ENCODE peak calls at places on chromosomes 3 and 15, in four cellular contexts. Q, K, T and Z are unnamed samples. For H3K9me3, the result is how much of the 10 kb centered on the place peaks cover.

GRCh38 chr3:161267646-161268045 is 46.5 kb downstream of the NMD3 start:
- DNase-seq in K (no peak), T (no peak), Q (no peak), Z (no peak)

GRCh38 chr15:90818251-90819210 is 49.9 kb upstream of the FURIN start:
- DNase-seq in Q (no peak), T (peak), K (no peak), Z (no peak)

GRCh38 chr3:43161684-43162512 is 56.0 kb upstream of the POMGNT2 start:
- DNase-seq in Q (peak), T (no peak), K (no peak), Z (no peak)

GRCh38 chr15:90557651-90558084 is 27.9 kb downstream of the CRTC3 start:
- DNase-seq in T (peak), K (no peak), Q (no peak), Z (no peak)

GRCh38 chr15:73965094-73965729 is 26.9 kb downstream of the STOML1 start:
- DNase-seq in Q (no peak), K (no peak), T (no peak), Z (no peak)

GRCh38 chr15:101567089-101567488 is 77.6 kb upstream of the PCSK6 start:
- DNase-seq in Q (no peak), T (no peak), K (no peak), Z (no peak)

GRCh38 chr15:33194237-33194636 is 277 bp downstream of the FMN1 start:
- DNase-seq in Q (no peak), K (no peak), T (no peak), Z (no peak)

GRCh38 chr15:62338497-62338896 is 173.4 kb upstream of the C2CD4B start:
- DNase-seq in K (no peak), Q (no peak), T (no peak), Z (no peak)

GRCh38 chr3:196995646-196996355 is 27.2 kb upstream of the PIGZ start:
- DNase-seq in Q (no peak), K (no peak), T (no peak), Z (no peak)

GRCh38 chr15:35725353-35725752 is 179.4 kb upstream of the DPH6 start:
- DNase-seq in T (no peak), Q (no peak), K (no peak), Z (no peak)

GRCh38 chr15:66947471-66947870 is 117.9 kb upstream of the SMAD3 start:
- DNase-seq in T (no peak), K (peak), Q (no peak), Z (no peak)

GRCh38 chr3:94225176-94225742 is 162.4 kb downstream of the NSUN3 start:
- DNase-seq in K (no peak), T (no peak), Q (no peak), Z (no peak)

GRCh38 chr15:77839431-77839830 is 206.7 kb upstream of the LINGO1 start:
- DNase-seq in Q (no peak), K (no peak), T (no peak), Z (no peak)

GRCh38 chr3:9198805-9199386 is 50.5 kb downstream of the SRGAP3 start:
- DNase-seq in T (no peak), Q (no peak), K (no peak), Z (no peak)

GRCh38 chr15:72179950-72180581 is 17.5 kb downstream of the GRAMD2A start:
- DNase-seq in Q (no peak), K (no peak), T (no peak), Z (no peak)

GRCh38 chr3:113496924-113497323 is 18.0 kb downstream of the SPICE1 start:
- DNase-seq in K (no peak), T (no peak), Q (no peak), Z (no peak)

GRCh38 chr15:39578851-39579486 is 1.9 kb upstream of the THBS1 start:
- DNase-seq in K (no peak), T (no peak), Q (no peak), Z (no peak)

GRCh38 chr3:26058774-26059455 is 269.0 kb downstream of the OXSM start:
- DNase-seq in K (no peak), Q (no peak), T (no peak), Z (no peak)

GRCh38 chr3:142857056-142857455 is 31.8 kb downstream of the PCOLCE2 start:
- DNase-seq in Q (no peak), K (no peak), T (peak), Z (no peak)

GRCh38 chr3:174784206-174784934 is 74.8 kb upstream of the NAALADL2 start:
- DNase-seq in T (no peak), K (no peak), Q (no peak), Z (no peak)

GRCh38 chr3:45719761-45720487 is 30.7 kb downstream of the SACM1L start:
- DNase-seq in Q (no peak), T (no peak), K (no peak), Z (no peak)

DNA sequence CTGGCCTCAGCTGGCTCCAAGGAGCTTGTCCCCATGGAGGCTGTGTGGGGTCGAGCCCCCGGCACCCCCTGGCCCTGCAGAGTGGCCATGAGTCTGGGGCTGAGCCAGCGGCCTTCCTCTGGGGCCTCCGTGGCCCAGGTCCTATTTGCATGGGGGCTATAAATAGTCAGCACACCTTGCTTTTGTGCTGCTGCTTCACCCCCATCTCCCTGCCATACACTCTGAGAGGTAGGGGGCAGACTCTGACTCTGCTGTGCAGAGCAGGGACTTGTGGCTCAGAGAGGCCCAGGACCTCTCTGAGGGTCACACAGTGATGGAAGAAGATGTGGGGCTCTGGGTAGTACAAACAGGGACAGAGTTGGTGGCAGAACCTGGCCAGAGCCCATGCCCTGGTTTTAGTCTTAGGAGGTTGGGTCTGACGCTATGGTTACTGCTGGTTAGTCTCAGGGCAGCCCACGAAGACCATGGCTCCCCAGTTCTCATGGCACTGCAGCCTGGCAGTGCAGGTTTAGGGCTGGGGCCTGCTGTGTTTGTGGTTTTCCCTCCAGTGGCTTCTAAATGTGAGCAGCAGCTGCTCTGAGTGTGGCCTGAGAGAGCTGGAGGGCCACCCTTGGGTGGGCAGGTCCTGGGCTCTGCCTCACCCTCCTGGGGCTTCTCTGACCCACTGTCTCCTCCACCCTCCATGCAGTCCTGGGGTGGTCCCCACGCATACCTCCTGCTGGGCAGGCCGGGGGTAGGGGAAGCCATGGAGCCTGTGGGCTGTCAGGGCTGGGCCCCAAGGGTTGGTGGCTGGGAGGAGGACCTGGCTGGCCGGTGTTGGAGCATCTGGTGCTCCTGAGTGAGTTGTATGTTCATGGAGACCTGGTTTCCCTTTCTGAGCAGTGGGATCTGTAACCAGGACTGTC is 13.6 kb downstream of the PRKCD start:
- DNase-seq in Q (no peak), K (no peak), T (no peak), Z (no peak)
- H3K9me3 ChIP-seq in Q (under half), K (under half), T (under half), Z (under half)

GRCh38 chr3:29195055-29195454 is 85.8 kb upstream of the RBMS3 start:
- DNase-seq in K (no peak), Q (no peak), T (no peak), Z (no peak)
- H3K9me3 ChIP-seq in K (under half), Q (under half), T (under half), Z (under half)

GRCh38 chr3:877001-877400 is 215.8 kb upstream of the CNTN6 start:
- DNase-seq in K (no peak), Q (no peak), T (no peak), Z (no peak)
- H3K9me3 ChIP-seq in K (under half), Q (under half), T (under half), Z (under half)

GRCh38 chr3:82376883-82377282 is 615.4 kb upstream of the GBE1 start:
- DNase-seq in T (no peak), Q (no peak), K (no peak), Z (no peak)
- H3K9me3 ChIP-seq in T (under half), Q (under half), K (under half), Z (under half)

GRCh38 chr3:182784542-182784941 is 8.8 kb upstream of the ATP11B start:
- DNase-seq in Q (no peak), K (no peak), T (no peak), Z (no peak)

GRCh38 chr3:182785142-182785541 is 8.2 kb upstream of the ATP11B start:
- DNase-seq in Q (no peak), T (no peak), K (no peak), Z (no peak)

GRCh38 chr3:182783106-182783505 is 10.2 kb upstream of the ATP11B start:
- DNase-seq in Q (no peak), K (no peak), T (no peak), Z (no peak)

GRCh38 chr3:182785756-182786155 is 7.5 kb upstream of the ATP11B start:
- DNase-seq in K (no peak), Q (no peak), T (no peak), Z (no peak)

GRCh38 chr3:182782149-182782548 is 11.2 kb upstream of the ATP11B start:
- DNase-seq in Q (no peak), K (no peak), T (no peak), Z (no peak)
- H3K9me3 ChIP-seq in Q (under half), K (under half), T (under half), Z (under half)

DNA sequence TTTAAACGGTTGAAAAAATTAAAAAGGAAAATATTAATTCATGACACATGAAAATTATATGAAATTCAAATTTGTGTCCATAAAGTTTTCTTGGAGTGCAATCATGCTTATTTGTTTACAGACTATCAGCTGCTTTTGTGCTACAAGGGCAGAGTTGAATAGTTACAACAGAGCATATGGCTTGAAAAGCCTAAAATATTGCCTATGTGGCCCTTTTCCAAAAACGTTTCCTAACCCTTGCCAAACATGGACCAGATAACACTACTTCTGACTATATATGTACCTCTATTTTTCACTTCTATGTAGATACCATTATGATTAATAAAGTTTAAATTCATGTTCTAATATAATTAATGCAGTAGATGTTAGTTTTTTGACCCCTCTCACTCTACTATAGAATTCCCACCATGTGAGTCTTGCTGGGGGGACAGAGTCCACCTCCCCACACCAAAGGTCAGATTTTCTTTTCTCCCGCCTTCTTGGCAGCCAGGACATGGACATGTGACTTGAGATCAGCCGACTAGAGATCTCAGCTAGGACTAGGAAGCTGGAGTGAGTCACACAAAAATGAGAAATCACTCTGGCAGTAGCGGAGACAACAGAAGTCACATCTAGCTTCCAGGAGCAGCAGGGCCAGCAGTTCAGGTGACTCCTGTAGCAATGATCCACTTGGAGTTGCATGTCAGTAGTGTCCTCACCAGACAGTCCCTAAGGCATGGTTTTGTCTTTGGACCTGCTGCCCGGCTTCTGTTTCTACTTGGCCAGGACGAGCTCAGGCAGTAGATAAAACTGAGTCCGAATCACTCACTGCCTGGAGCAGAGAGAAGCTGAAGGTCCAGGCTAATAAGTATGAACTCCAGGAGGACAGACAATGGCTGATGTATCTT is 22.4 kb downstream of the CIAO2A start:
- DNase-seq in T (peak), Q (no peak), K (peak), Z (no peak)
- H3K9me3 ChIP-seq in T (under half), Q (under half), K (under half), Z (under half)